ENCODE peak calls at places on chromosomes 3 and 15, in four cellular contexts. D is EL, G is SK-N-SH, B is IMR-90. N is an unnamed sample.

GRCh38 chr15:31091531-31091930 is 10.0 kb downstream of the TRPM1 start:
- DNase-seq in B (peak; percentile 70), D (peak; percentile 77), G (no peak), N (peak; percentile 48)

GRCh38 chr3:189806171-189806951 is 175.2 kb downstream of the TP63 start:
- DNase-seq in D (no peak), B (peak; percentile 6), G (no peak), N (no peak)

GRCh38 chr3:70554170-70554569 is 241.7 kb upstream of the MDFIC2 start:
- DNase-seq in B (peak; percentile 64), G (no peak), D (no peak), N (no peak)

GRCh38 chr3:155019576-155019975 is 60.5 kb upstream of the MME start:
- DNase-seq in D (peak; percentile 54), B (peak; percentile 68), G (no peak), N (no peak)

GRCh38 chr15:97691799-97692198 is 268.7 kb upstream of the ARRDC4 start:
- DNase-seq in G (no peak), B (no peak), D (no peak), N (no peak)

GRCh38 chr3:79517766-79518413 is 249.9 kb downstream of the ROBO1 start:
- DNase-seq in B (peak; percentile 39), D (peak; percentile 40), G (peak; percentile 29), N (peak; percentile 24)

GRCh38 chr3:123892195-123892594 is 8.1 kb upstream of the MYLK start:
- DNase-seq in B (no peak), D (no peak), G (no peak), N (no peak)

GRCh38 chr3:58597770-58598310 is 20.6 kb upstream of the FAM107A start:
- DNase-seq in B (no peak), G (no peak), D (no peak), N (no peak)

GRCh38 chr3:94525039-94525438 is 462.2 kb downstream of the NSUN3 start:
- DNase-seq in B (peak; percentile 13), D (no peak), G (no peak), N (peak; percentile 9)

GRCh38 chr3:27423463-27423862 is 54.3 kb upstream of the NEK10 start:
- DNase-seq in G (peak; percentile 2), B (peak; percentile 81), D (peak; percentile 74), N (no peak)

GRCh38 chr15:100863406-100864198 is 16.0 kb upstream of the ALDH1A3 start:
- DNase-seq in D (peak; percentile 28), G (no peak), B (peak; percentile 90), N (peak; percentile 95)

GRCh38 chr3:122476532-122476931 is 38.2 kb downstream of the KPNA1 start:
- DNase-seq in G (no peak), B (no peak), D (no peak), N (no peak)

GRCh38 chr3:17313746-17314145 is 428.7 kb downstream of the TBC1D5 start:
- DNase-seq in D (no peak), G (no peak), B (no peak), N (no peak)

GRCh38 chr3:187212705-187213104 is 15.4 kb downstream of the RTP1 start:
- DNase-seq in B (no peak), D (no peak), G (no peak), N (no peak)

GRCh38 chr3:114644372-114644771 is 350.5 kb downstream of the TIGIT start:
- DNase-seq in G (no peak), D (no peak), B (peak; percentile 16), N (no peak)

GRCh38 chr3:96813134-96813819 is 1.1 kb upstream of the EPHA6 start:
- DNase-seq in D (peak; percentile 25), G (peak; percentile 82), B (peak; percentile 30), N (peak; percentile 79)

GRCh38 chr3:126474498-126475410 is 937 bp downstream of the ZXDC start:
- DNase-seq in G (peak; percentile 69), B (peak; percentile 35), D (peak; percentile 45), N (no peak)

GRCh38 chr3:22990291-22991200 is 212.6 kb upstream of the UBE2E2 start:
- DNase-seq in D (no peak), B (no peak), G (no peak), N (no peak)